ENCODE peak calls at places on chromosomes 4 and X, in six cellular contexts. I is skeletal muscle cell, N is GM23338, X is fibroblast of mammary gland, T is fibroblast of the aortic adventitia, F is hepatocyte. E is an unnamed sample.

GRCh38 chrX:20461576-20461975 is 194.9 kb upstream of the RPS6KA3 start:
- DNase-seq in N (no peak), F (no peak), I (peak; percentile 7), X (peak; percentile 71), T (peak; percentile 4), E (peak; percentile 73)

GRCh38 chrX:120485562-120486520 is 16.7 kb upstream of the LAMP2 start:
- DNase-seq in I (peak; percentile 39), X (peak; percentile 87), T (peak; percentile 85), F (peak; percentile 78), N (peak; percentile 86), E (no peak)

GRCh38 chr4:74549936-74550335 is 105.0 kb downstream of the AREG start:
- DNase-seq in I (no peak), N (no peak), T (no peak), F (no peak), X (peak; percentile 62), E (no peak)

GRCh38 chr4:145954924-145955339 is 16.3 kb upstream of the ZNF827 start:
- DNase-seq in T (peak; percentile 96), X (peak; percentile 98), I (peak; percentile 72), N (no peak), F (peak; percentile 47), E (peak; percentile 88)

GRCh38 chrX:71163010-71163409 is 18.4 kb downstream of the NLGN3 start:
- DNase-seq in I (no peak), T (no peak), F (no peak), X (no peak), N (peak; percentile 77), E (no peak)

GRCh38 chr4:184434496-184435066 is 39.8 kb downstream of the IRF2 start:
- DNase-seq in X (no peak), T (no peak), N (no peak), F (no peak), I (no peak), E (no peak)

GRCh38 chr4:142161093-142161492 is 524.7 kb downstream of the IL15 start:
- DNase-seq in F (no peak), T (no peak), X (no peak), N (no peak), I (no peak), E (no peak)

GRCh38 chrX:112746812-112747630 is 67.3 kb upstream of the LHFPL1 start:
- DNase-seq in F (peak; percentile 36), N (no peak), X (no peak), T (peak; percentile 38), I (no peak), E (no peak)

GRCh38 chrX:87518504-87518903 is 902 bp downstream of the KLHL4 start:
- DNase-seq in F (no peak), X (peak; percentile 30), T (peak; percentile 33), N (no peak), I (no peak), E (no peak)

GRCh38 chrX:87516716-87517115 is 886 bp upstream of the KLHL4 start:
- DNase-seq in N (no peak), T (peak; percentile 90), F (no peak), I (peak; percentile 31), X (peak; percentile 83), E (no peak)

GRCh38 chrX:87517571-87518141 is at the start of gene KLHL4:
- DNase-seq in I (peak; percentile 74), N (peak; percentile 80), F (peak; percentile 62), T (peak; percentile 92), X (peak; percentile 88), E (peak; percentile 79)
- H3K4me3 ChIP-seq in I (peak within 1 kb of the TSS; percentile 52), N (peak within 1 kb of the TSS; percentile 67), F (peak within 1 kb of the TSS; percentile 13), T (peak within 1 kb of the TSS; percentile 57), X (peak within 1 kb of the TSS; percentile 39), E (peak within 1 kb of the TSS; percentile 42)

GRCh38 chrX:38806875-38807601 is 5.8 kb downstream of the MID1IP1 start:
- DNase-seq in T (no peak), F (peak; percentile 28), X (no peak), N (peak; percentile 10), I (no peak), E (no peak)
- H3K4me3 ChIP-seq in T (peak overlapping the region; percentile 79), F (peak overlapping the region; percentile 64), X (peak overlapping the region; percentile 69), N (peak overlapping the region; percentile 72), I (peak overlapping the region; percentile 67), E (no peak overlapping the region)

GRCh38 chrX:21666252-21666651 is 8.1 kb upstream of the KLHL34 start:
- DNase-seq in N (no peak), F (no peak), X (no peak), I (no peak), T (no peak), E (no peak)
- H3K4me3 ChIP-seq in N (no peak overlapping the region), F (no peak overlapping the region), X (no peak overlapping the region), I (no peak overlapping the region), T (no peak overlapping the region), E (no peak overlapping the region)

GRCh38 chr4:118989098-118990080 is 100.7 kb downstream of the SYNPO2 start:
- DNase-seq in X (peak; percentile 92), I (peak; percentile 76), N (no peak), F (no peak), T (peak; percentile 90), E (peak; percentile 35)

GRCh38 chr4:118991686-118992085 is 103.0 kb downstream of the SYNPO2 start:
- DNase-seq in I (no peak), N (no peak), T (no peak), F (no peak), X (no peak), E (no peak)

GRCh38 chr4:118994030-118994429 is 105.4 kb downstream of the SYNPO2 start:
- DNase-seq in N (no peak), X (peak; percentile 41), F (no peak), T (no peak), I (peak; percentile 20), E (no peak)

GRCh38 chr4:118993329-118993728 is 104.7 kb downstream of the SYNPO2 start:
- DNase-seq in T (no peak), F (no peak), N (no peak), I (no peak), X (no peak), E (no peak)

GRCh38 chr4:118992149-118992548 is 103.5 kb downstream of the SYNPO2 start:
- DNase-seq in I (no peak), T (no peak), F (no peak), N (no peak), X (no peak), E (no peak)
- H3K4me3 ChIP-seq in I (no peak overlapping the region), T (no peak overlapping the region), F (no peak overlapping the region), N (no peak overlapping the region), X (no peak overlapping the region), E (no peak overlapping the region)

GRCh38 chr4:68855771-68856170 is 40.0 kb downstream of the UGT2B10 start:
- DNase-seq in I (no peak), X (no peak), T (no peak), N (no peak), F (no peak), E (no peak)
- H3K4me3 ChIP-seq in I (no peak overlapping the region), X (no peak overlapping the region), T (no peak overlapping the region), N (no peak overlapping the region), F (no peak overlapping the region), E (no peak overlapping the region)

DNA sequence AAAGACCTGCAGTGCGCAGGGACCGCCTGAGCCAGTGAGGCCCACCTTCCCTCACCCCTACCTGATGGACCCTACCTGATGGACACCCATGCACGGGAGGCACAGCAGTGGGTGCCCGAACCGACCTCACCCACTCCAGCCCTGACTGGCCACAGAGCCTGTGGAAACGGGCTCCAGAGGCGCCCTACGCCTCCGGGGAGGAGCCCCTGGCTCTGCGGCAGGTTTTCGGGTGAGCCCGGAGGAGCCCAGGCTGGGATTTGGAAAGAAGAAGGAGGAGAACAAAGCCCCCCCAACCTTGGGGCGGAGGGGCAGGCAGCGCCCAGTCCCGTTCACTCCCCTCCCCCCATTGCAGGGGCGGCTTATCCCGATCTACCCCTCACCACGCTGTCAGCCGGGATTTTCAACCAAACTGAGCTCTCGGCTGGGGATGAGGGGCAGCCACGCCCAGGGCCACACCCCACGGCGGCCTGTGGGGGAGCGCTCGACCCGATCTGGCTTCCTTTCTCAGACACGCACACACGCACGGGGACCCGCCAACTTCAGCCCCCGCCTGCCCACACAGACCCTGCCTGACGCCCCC is 675 bp downstream of the L1CAM start:
- DNase-seq in N (no peak), I (no peak), T (no peak), X (no peak), F (no peak), E (no peak)
- H3K4me3 ChIP-seq in N (peak overlapping the region; percentile 56), I (peak overlapping the region; percentile 22), T (no peak overlapping the region), X (no peak overlapping the region), F (no peak overlapping the region), E (peak overlapping the region; percentile 45)

E was measured in kidney epithelial cell.